ENCODE peak calls at places on chromosomes 2 and 18, in nine cellular contexts. S is HFF-Myc, W is foreskin keratinocyte, Q is NB4, N is omental fat pad, U is suprapubic skin, F is progenitor cell of endocrine pancreas, R is SK-N-SH, T is lower lobe of right lung. B is an unnamed sample.
A peak's percentile ranks its signal among the peaks of the same experiment; 100 is the strongest.

GRCh38 chr18:10213526-10213925 is 240.9 kb upstream of the APCDD1 start:
- DNase-seq in S (no peak), W (no peak), Q (peak; percentile 92), N (no peak), U (no peak), F (no peak), R (no peak), T (no peak), B (peak; percentile 66)

GRCh38 chr2:190408538-190409271 is 550 bp downstream of the MFSD6 start:
- DNase-seq in S (no peak), W (no peak), Q (peak; percentile 71), N (no peak), U (peak; percentile 76), F (peak; percentile 27), R (peak; percentile 83), T (peak; percentile 78), B (peak; percentile 70)

GRCh38 chr2:239927424-239927981 is 97.6 kb downstream of the NDUFA10 start:
- DNase-seq in S (peak; percentile 49), W (peak; percentile 61), Q (peak; percentile 83), N (no peak), U (peak; percentile 60), F (no peak), R (no peak), T (peak; percentile 59), B (peak; percentile 97)

GRCh38 chr2:231421051-231421580 is 25.6 kb downstream of the B3GNT7 start:
- DNase-seq in S (no peak), W (no peak), Q (no peak), N (no peak), U (no peak), F (no peak), R (no peak), T (no peak), B (no peak)

GRCh38 chr2:36741188-36741587 is 44.7 kb downstream of the VIT start:
- DNase-seq in S (no peak), W (no peak), Q (no peak), N (no peak), U (no peak), F (no peak), R (no peak), T (no peak), B (no peak)

GRCh38 chr2:25042321-25043240 is 705 bp downstream of the EFR3B start:
- DNase-seq in S (no peak), W (no peak), Q (peak; percentile 49), N (no peak), U (peak; percentile 71), F (no peak), R (peak; percentile 80), T (peak; percentile 50), B (no peak)

GRCh38 chr2:45224996-45225380 is 215.7 kb upstream of the SIX2 start:
- DNase-seq in S (no peak), W (no peak), Q (no peak), N (no peak), U (no peak), F (no peak), R (no peak), T (no peak), B (no peak)

GRCh38 chr2:195563857-195564512 is 93.0 kb upstream of the SLC39A10 start:
- DNase-seq in S (no peak), W (peak; percentile 82), Q (peak; percentile 35), N (no peak), U (no peak), F (no peak), R (no peak), T (no peak), B (no peak)

GRCh38 chr2:56232912-56233311 is 49.1 kb downstream of the CCDC85A start:
- DNase-seq in S (no peak), W (no peak), Q (no peak), N (no peak), U (no peak), F (no peak), R (no peak), T (no peak), B (no peak)

GRCh38 chr2:29655391-29656086 is 265.8 kb downstream of the ALK start:
- DNase-seq in S (no peak), W (no peak), Q (no peak), N (no peak), U (no peak), F (no peak), R (no peak), T (no peak), B (no peak)

GRCh38 chr2:230714122-230714453 is 1.4 kb downstream of the CAB39 start:
- DNase-seq in S (peak; percentile 27), W (no peak), Q (peak; percentile 84), N (no peak), U (no peak), F (no peak), R (no peak), T (no peak), B (no peak)

GRCh38 chr2:111236027-111236426 is 115.3 kb downstream of the BCL2L11 start:
- DNase-seq in S (no peak), W (peak; percentile 59), Q (no peak), N (no peak), U (no peak), F (no peak), R (no peak), T (peak; percentile 49), B (no peak)

GRCh38 chr2:75432761-75433361 is 127.9 kb downstream of the EVA1A start:
- DNase-seq in S (no peak), W (no peak), Q (no peak), N (no peak), U (no peak), F (no peak), R (no peak), T (peak; percentile 58), B (no peak)

GRCh38 chr2:200609027-200609614 is 23.3 kb downstream of the AOX1 start:
- DNase-seq in S (peak; percentile 50), W (peak; percentile 72), Q (no peak), N (no peak), U (peak; percentile 73), F (no peak), R (no peak), T (no peak), B (no peak)

GRCh38 chr2:238528953-238529781 is 102.4 kb downstream of the ASB1 start:
- DNase-seq in S (peak; percentile 92), W (no peak), Q (no peak), N (no peak), U (no peak), F (no peak), R (no peak), T (no peak), B (no peak)

GRCh38 chr2:101971836-101972235 is 19.9 kb upstream of the IL1R2 start:
- DNase-seq in S (no peak), W (no peak), Q (no peak), N (no peak), U (no peak), F (no peak), R (no peak), T (no peak), B (no peak)

GRCh38 chr2:64283015-64283570 is 138.9 kb upstream of the PELI1 start:
- DNase-seq in S (no peak), W (no peak), Q (no peak), N (no peak), U (no peak), F (no peak), R (no peak), T (no peak), B (no peak)
- TF ChIP-seq CTCF in S (no peak), W (no peak), Q (no peak), N (no peak), U (no peak), F (no peak), R (no peak), T (no peak), B (no peak)

GRCh38 chr2:80326214-80326613 is 21.7 kb upstream of the LRRTM1 start:
- DNase-seq in S (peak; percentile 2), W (no peak), Q (peak; percentile 34), N (no peak), U (no peak), F (no peak), R (peak; percentile 45), T (no peak), B (no peak)
- TF ChIP-seq CTCF in S (peak; percentile 28), W (peak; percentile 56), Q (no peak), N (no peak), U (no peak), F (peak; percentile 55), R (peak; percentile 69), T (peak; percentile 20), B (no peak)

GRCh38 chr2:234690569-234691225 is 193.8 kb upstream of the ARL4C start:
- DNase-seq in S (no peak), W (no peak), Q (no peak), N (no peak), U (no peak), F (no peak), R (peak; percentile 33), T (no peak), B (no peak)
- TF ChIP-seq CTCF in S (no peak), W (no peak), Q (no peak), N (no peak), U (no peak), F (no peak), R (no peak), T (no peak), B (no peak)

DNA sequence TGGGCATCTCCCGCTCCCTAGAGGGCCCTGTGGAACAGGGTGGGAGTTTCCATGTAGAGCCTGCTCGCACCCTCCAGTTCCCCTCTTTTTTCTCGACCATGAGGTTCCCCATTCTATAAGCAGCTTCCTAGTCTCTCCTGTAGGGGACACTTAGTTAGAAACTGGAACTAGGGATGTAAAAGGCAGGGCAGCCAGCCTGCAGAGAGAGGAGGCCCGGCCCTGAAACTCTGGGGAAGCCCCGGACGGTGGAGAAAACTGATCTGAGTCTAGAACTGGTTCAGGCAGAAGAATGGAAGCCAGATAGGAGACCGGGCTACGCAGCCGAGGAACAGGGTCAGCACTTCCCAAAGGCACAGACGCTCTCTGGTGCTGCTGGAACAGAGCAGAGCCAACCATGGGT is 51.6 kb upstream of the ATG16L1 start:
- DNase-seq in S (no peak), W (no peak), Q (peak; percentile 46), N (no peak), U (no peak), F (no peak), R (no peak), T (no peak), B (no peak)
- TF ChIP-seq CTCF in S (no peak), W (no peak), Q (no peak), N (no peak), U (no peak), F (no peak), R (no peak), T (no peak), B (peak; percentile 18)

DNA sequence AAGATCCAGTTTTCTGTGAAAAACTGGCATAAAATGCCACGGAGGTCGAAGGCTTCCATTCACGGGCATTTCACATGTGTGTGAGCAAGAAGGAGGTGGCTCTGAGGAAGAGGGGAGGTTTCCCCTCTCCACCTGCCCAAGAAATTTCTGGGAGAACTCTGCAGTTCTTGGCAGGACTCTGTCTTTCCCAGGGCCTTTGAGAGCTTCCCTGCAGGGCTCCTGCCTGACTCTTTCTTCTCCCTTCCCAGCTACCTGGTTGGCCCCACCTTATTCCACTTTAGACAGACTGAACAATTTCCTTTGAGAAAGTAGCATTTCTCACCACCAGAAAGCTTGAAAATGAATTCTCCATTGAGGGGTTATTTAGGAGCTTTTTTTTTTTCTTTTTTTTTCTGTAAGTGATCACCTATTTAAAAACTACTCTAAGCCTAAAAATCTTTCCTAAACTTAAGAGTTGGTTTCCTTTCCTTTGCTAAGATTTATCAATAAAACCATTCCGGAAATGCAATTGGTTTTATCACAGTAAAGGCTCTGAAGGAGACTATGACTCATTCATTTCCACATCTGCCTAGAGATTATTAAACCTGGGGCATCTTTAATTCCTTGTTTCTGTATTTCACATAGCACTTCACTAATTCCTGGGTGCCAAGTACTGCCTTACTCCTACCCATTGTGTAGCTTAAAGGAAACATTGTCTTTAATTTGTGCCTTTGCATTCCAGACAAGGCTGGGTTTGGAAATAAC is 59.3 kb downstream of the UNC80 start:
- DNase-seq in S (no peak), W (no peak), Q (no peak), N (no peak), U (no peak), F (no peak), R (no peak), T (no peak), B (no peak)
- TF ChIP-seq CTCF in S (no peak), W (no peak), Q (no peak), N (no peak), U (no peak), F (no peak), R (no peak), T (no peak), B (no peak)